ENCODE peak calls at places on chromosomes 7 and 10, in eight cellular contexts. L is sigmoid colon, M is stomach, Z is ovary, Q is upper lobe of left lung, G is HepG2, A is A549, F is suprapubic skin. S is an unnamed sample.

GRCh38 chr10:51972733-51973346 is 273.4 kb upstream of the CSTF2T start:
- DNase-seq in F (no peak), Z (no peak), L (no peak), G (no peak), M (no peak), Q (no peak), A (no peak), S (no peak)

GRCh38 chr7:22445140-22445722 is 54.8 kb downstream of the STEAP1B start:
- DNase-seq in M (peak; percentile 44), F (peak; percentile 84), Q (peak; percentile 88), A (no peak), Z (peak; percentile 31), L (peak; percentile 80), G (no peak), S (peak; percentile 83)

GRCh38 chr10:109912335-109913282 is 10.7 kb downstream of the XPNPEP1 start:
- DNase-seq in L (no peak), A (no peak), Z (no peak), F (no peak), G (no peak), Q (no peak), M (no peak), S (no peak)

GRCh38 chr7:2619120-2619519 is 12.7 kb upstream of the TTYH3 start:
- DNase-seq in A (no peak), F (no peak), G (no peak), L (no peak), Q (no peak), Z (no peak), M (no peak), S (no peak)

GRCh38 chr7:23012797-23013714 is 874 bp downstream of the HYCC1 start:
- DNase-seq in Z (peak; percentile 49), G (peak; percentile 14), L (peak; percentile 76), M (no peak), A (no peak), F (peak; percentile 86), Q (peak; percentile 25), S (peak; percentile 15)

GRCh38 chr7:108310351-108310750 is 145.9 kb downstream of the NRCAM start:
- DNase-seq in L (no peak), Z (no peak), F (no peak), G (no peak), A (no peak), Q (no peak), M (no peak), S (no peak)

GRCh38 chr10:5919568-5919967 is 29.5 kb downstream of the FBH1 start:
- DNase-seq in L (no peak), Z (no peak), F (no peak), A (no peak), G (no peak), M (no peak), Q (no peak), S (no peak)

GRCh38 chr10:128850647-128851046 is 616.4 kb upstream of the MGMT start:
- DNase-seq in F (no peak), A (no peak), Z (no peak), Q (no peak), L (no peak), G (no peak), M (no peak), S (no peak)

GRCh38 chr7:75637854-75638606 is 100.7 kb downstream of the HIP1 start:
- DNase-seq in G (no peak), L (no peak), Q (no peak), Z (no peak), F (no peak), A (no peak), M (no peak), S (no peak)

GRCh38 chr7:108839091-108839490 is 269.4 kb downstream of the DNAJB9 start:
- DNase-seq in L (no peak), M (no peak), G (no peak), A (no peak), Z (no peak), Q (no peak), F (no peak), S (no peak)

GRCh38 chr7:128890306-128891109 is 20.0 kb downstream of the KCP start:
- DNase-seq in A (peak; percentile 44), Z (no peak), F (peak; percentile 81), M (peak; percentile 63), L (peak; percentile 67), G (no peak), Q (no peak), S (peak; percentile 74)

GRCh38 chr10:21424511-21424910 is 101.0 kb downstream of the SKIDA1 start:
- DNase-seq in L (no peak), G (no peak), F (no peak), Z (no peak), A (no peak), M (no peak), Q (no peak), S (no peak)

GRCh38 chr7:121267612-121268011 is 61.2 kb upstream of the WNT16 start:
- DNase-seq in F (no peak), Q (no peak), L (no peak), G (no peak), Z (no peak), M (no peak), A (no peak), S (no peak)

GRCh38 chr7:82167568-82168314 is 275.8 kb downstream of the CACNA2D1 start:
- DNase-seq in L (no peak), Z (no peak), F (no peak), G (no peak), A (peak; percentile 65), M (no peak), Q (no peak), S (no peak)

GRCh38 chr7:8149222-8149621 is 112.7 kb downstream of the ICA1 start:
- DNase-seq in Z (no peak), M (no peak), G (no peak), F (no peak), A (no peak), L (no peak), Q (peak; percentile 30), S (no peak)

GRCh38 chr7:107564553-107565298 is 955 bp downstream of the DUS4L start:
- DNase-seq in M (no peak), F (no peak), G (no peak), Q (no peak), A (peak; percentile 19), Z (no peak), L (no peak), S (no peak)

GRCh38 chr10:17181751-17182150 is 19.7 kb downstream of the TRDMT1 start:
- DNase-seq in G (no peak), Z (no peak), L (no peak), Q (peak; percentile 79), A (no peak), M (no peak), F (no peak), S (no peak)

GRCh38 chr10:112115781-112116385 is 67.7 kb downstream of the GPAM start:
- DNase-seq in M (peak; percentile 46), A (peak; percentile 33), G (peak; percentile 55), Q (peak; percentile 36), Z (no peak), L (no peak), F (no peak), S (peak; percentile 25)

GRCh38 chr7:116782177-116782711 is 80.1 kb upstream of the CAPZA2 start:
- DNase-seq in A (no peak), G (no peak), Q (no peak), M (no peak), Z (no peak), F (no peak), L (no peak), S (no peak)

GRCh38 chr10:75407716-75408511 is 6.3 kb upstream of the ZNF503 start:
- DNase-seq in Q (peak; percentile 37), F (no peak), A (no peak), G (no peak), L (no peak), Z (peak; percentile 64), M (peak; percentile 55), S (peak; percentile 21)
- TF ChIP-seq EP300 in Q (no peak), F (no peak), A (no peak), G (no peak), L (no peak), Z (no peak), M (no peak), S (no peak)

GRCh38 chr10:132692311-132692710 is 93.6 kb downstream of the NKX6-2 start:
- DNase-seq in Z (no peak), L (no peak), A (no peak), F (no peak), Q (no peak), M (no peak), G (no peak), S (no peak)

GRCh38 chr10:132690821-132691610 is 94.9 kb downstream of the NKX6-2 start:
- DNase-seq in Z (no peak), M (no peak), G (no peak), Q (no peak), F (peak; percentile 62), L (peak; percentile 44), A (no peak), S (no peak)

GRCh38 chr10:132691711-132692153 is 94.2 kb downstream of the NKX6-2 start:
- DNase-seq in Q (no peak), M (no peak), Z (no peak), F (peak; percentile 63), A (no peak), G (no peak), L (peak; percentile 50), S (no peak)

GRCh38 chr10:132696204-132696603 is 89.7 kb downstream of the NKX6-2 start:
- DNase-seq in Q (no peak), F (peak; percentile 18), G (no peak), M (no peak), A (no peak), Z (no peak), L (no peak), S (no peak)

DNA sequence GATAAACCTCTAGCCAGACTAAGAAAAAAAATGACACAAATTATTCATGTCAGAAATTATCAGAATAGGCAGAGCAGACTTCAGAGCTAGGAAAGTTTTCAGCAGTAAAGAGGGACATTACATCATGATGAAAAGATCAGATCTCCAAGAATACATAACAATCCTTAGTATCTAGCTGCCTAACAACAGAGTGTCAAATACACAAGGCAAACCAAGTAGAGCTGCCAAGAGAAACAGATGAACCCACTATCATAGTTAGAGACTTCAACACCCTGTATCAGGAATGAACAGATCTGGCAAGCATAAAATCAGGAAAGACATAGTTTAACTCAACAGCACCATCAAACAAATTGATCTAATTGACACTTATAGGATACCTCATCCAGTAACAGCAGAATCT is 92.3 kb downstream of the NKX6-2 start:
- DNase-seq in G (no peak), M (no peak), A (no peak), F (no peak), L (no peak), Q (no peak), Z (no peak), S (no peak)
- H3K9me3 ChIP-seq in G (peaks cover 10% of the 10 kb centered on the region), M (no peaks in the 10 kb centered on the region), A (no peaks in the 10 kb centered on the region), F (no peaks in the 10 kb centered on the region), L (no peaks in the 10 kb centered on the region), Q (no peaks in the 10 kb centered on the region), Z (no peaks in the 10 kb centered on the region), S (no peaks in the 10 kb centered on the region)

DNA sequence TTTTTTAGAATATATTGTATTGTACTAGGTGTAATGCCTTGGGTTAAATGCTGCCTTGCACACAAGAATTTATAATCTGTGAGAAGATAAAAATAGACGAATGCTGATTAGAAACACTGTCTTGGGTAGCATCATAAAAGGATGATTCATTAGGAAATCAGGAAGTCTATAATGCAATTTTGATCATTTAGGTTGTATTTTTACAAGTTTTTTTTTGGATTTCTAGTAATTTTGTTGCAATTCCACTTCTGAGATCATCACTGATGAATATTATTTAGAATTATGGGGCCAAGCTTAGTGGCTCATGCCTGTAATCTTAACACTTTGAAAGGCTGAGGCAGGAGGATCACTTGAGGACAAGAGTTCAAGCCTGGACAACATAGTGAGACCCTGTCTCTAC is 29.6 kb downstream of the WBP1L start:
- DNase-seq in Z (no peak), L (no peak), M (no peak), Q (no peak), A (no peak), F (no peak), G (no peak), S (no peak)
- TF ChIP-seq EP300 in Z (no peak), L (no peak), M (no peak), Q (no peak), A (no peak), F (no peak), G (no peak), S (no peak)

GRCh38 chr7:57250801-57251200 is 118.6 kb upstream of the ZNF479 start:
- DNase-seq in Q (no peak), A (no peak), L (no peak), G (no peak), M (peak; percentile 4), F (no peak), Z (no peak), S (no peak)
- H3K9me3 ChIP-seq in Q (peaks cover 9% of the 10 kb centered on the region), A (peaks cover 12% of the 10 kb centered on the region), L (peaks cover under 1% of the 10 kb centered on the region), G (peaks cover 77% of the 10 kb centered on the region), M (peaks cover 30% of the 10 kb centered on the region), F (peaks cover 9% of the 10 kb centered on the region), Z (no peaks in the 10 kb centered on the region), S (peaks cover 13% of the 10 kb centered on the region)

S was measured in transverse colon.